ENCODE peak calls at places on chromosomes 5 and 9, in four cellular contexts. N, W, P and A are unnamed samples.

GRCh38 chr5:57231607-57232006 is 57.7 kb downstream of the GPBP1 start:
- DNase-seq in N (no peak), W (no peak), P (no peak), A (no peak)

GRCh38 chr5:139954462-139954861 is 88.6 kb downstream of the NRG2 start:
- DNase-seq in N (no peak), W (no peak), P (no peak), A (no peak)

GRCh38 chr9:109064963-109065701 is 51.8 kb upstream of the CTNNAL1 start:
- DNase-seq in N (no peak), W (no peak), P (no peak), A (no peak)

GRCh38 chr9:89461302-89461701 is 36.6 kb downstream of the SEMA4D start:
- DNase-seq in N (no peak), W (no peak), P (no peak), A (no peak)

GRCh38 chr5:113122053-113122452 is 145.5 kb downstream of the DCP2 start:
- DNase-seq in N (no peak), W (no peak), P (no peak), A (no peak)

GRCh38 chr9:129886226-129887174 is 51.2 kb downstream of the USP20 start:
- DNase-seq in N (peak), W (no peak), P (peak), A (no peak)

GRCh38 chr5:6905883-6906282 is 192.7 kb downstream of the TENT4A start:
- DNase-seq in N (no peak), W (no peak), P (no peak), A (no peak)

GRCh38 chr9:128136816-128137793 is 9.6 kb upstream of the PTGES2 start:
- DNase-seq in N (peak), W (no peak), P (no peak), A (no peak)

GRCh38 chr5:135034963-135035677 is 1.1 kb upstream of the PITX1 start:
- DNase-seq in N (peak), W (no peak), P (no peak), A (no peak)

GRCh38 chr5:174623438-174624019 is 100.9 kb upstream of the MSX2 start:
- DNase-seq in N (no peak), W (no peak), P (no peak), A (no peak)

GRCh38 chr5:174623018-174623417 is 101.4 kb upstream of the MSX2 start:
- DNase-seq in N (no peak), W (no peak), P (no peak), A (no peak)

GRCh38 chr5:174618589-174618988 is 105.8 kb upstream of the MSX2 start:
- DNase-seq in N (no peak), W (no peak), P (no peak), A (no peak)

GRCh38 chr5:174624754-174625506 is 99.5 kb upstream of the MSX2 start:
- DNase-seq in N (no peak), W (no peak), P (no peak), A (no peak)

DNA sequence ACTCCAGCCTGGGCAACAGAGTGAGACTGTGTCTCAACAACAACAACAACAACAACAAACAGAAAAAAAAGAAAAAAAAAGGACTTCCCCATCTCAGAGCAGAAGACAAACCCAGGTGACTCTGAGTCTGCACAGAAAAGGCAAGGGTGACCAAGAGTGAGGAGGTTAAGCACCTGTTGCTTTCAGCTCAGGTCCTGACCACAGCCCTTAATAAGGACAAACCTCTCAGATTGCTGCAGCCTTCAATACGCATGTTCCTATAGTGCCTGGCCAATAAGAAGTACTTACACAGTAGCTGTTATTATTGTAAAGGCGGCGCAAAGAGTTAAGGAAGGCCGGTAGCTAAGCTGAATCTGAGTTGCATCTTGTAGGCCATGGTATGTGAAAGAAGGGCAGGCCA is 102.3 kb upstream of the MSX2 start:
- DNase-seq in N (no peak), W (no peak), P (no peak), A (no peak)
- TF ChIP-seq FOXK2 in N (no peak), W (no peak), P (no peak), A (no peak)

DNA sequence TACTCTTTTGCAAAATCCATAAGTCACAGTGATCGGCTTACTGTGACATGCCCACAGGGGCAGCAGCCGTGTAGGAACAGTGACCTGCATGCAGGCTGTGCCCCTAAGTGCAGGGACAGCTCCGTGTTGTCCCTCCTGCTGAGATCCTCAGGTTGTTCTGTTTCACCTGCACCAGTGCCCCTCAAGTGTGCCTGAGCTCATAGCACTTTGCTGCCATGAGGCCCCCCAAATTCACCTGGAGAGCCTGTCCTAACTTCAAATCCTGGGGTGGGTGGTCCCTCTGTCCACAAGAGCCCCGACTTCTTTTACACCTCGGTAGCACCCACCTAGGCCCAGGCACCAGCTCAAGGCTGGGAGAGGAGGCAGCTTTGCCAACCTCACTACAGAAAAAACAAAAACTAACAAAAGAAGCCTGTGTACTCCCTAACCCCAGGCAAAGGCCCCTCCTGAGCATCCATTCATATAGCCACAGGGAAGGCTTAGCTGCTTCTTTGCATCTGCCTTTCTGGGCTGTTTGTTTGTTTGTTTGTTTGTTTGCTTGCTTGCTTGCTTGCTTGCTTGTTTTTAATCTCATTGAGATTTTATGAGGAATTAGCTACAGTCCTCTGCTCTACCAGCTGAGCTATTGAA is 214.5 kb downstream of the AUH start:
- DNase-seq in N (no peak), W (no peak), P (no peak), A (no peak)
- TF ChIP-seq BHLHE40 in N (no peak), W (no peak), P (no peak), A (no peak)

GRCh38 chr9:93262537-93263310 is 78.8 kb downstream of the WNK2 start:
- DNase-seq in N (peak), W (no peak), P (no peak), A (no peak)

GRCh38 chr9:93259490-93260289 is 75.8 kb downstream of the WNK2 start:
- DNase-seq in N (no peak), W (no peak), P (no peak), A (no peak)

GRCh38 chr9:93260290-93261066 is 76.5 kb downstream of the WNK2 start:
- DNase-seq in N (no peak), W (no peak), P (no peak), A (no peak)

GRCh38 chr9:93261735-93262523 is 78.0 kb downstream of the WNK2 start:
- DNase-seq in N (peak), W (no peak), P (no peak), A (no peak)

DNA sequence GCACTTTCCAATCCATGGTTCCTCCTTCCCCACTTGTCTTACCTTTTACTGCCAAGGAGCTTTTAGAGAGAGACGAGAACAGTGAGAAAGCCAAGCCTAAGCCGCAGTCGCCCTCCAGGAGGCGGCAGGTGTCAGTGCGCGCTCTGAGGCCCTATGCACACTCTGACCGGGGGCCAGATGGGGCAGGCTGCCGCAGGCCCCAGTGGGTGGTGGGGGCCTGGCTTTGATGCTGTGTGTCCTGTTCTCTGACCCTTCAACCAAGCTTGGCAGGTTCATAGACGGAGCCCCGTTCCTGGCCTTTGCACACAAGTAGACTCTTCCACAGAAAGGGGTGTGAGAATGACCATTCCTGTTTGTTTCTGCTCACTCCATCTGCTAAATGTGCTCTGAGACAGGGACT is 77.3 kb downstream of the WNK2 start:
- DNase-seq in N (peak), W (no peak), P (no peak), A (no peak)
- TF ChIP-seq FOXK2 in N (no peak), W (no peak), P (no peak), A (no peak)

DNA sequence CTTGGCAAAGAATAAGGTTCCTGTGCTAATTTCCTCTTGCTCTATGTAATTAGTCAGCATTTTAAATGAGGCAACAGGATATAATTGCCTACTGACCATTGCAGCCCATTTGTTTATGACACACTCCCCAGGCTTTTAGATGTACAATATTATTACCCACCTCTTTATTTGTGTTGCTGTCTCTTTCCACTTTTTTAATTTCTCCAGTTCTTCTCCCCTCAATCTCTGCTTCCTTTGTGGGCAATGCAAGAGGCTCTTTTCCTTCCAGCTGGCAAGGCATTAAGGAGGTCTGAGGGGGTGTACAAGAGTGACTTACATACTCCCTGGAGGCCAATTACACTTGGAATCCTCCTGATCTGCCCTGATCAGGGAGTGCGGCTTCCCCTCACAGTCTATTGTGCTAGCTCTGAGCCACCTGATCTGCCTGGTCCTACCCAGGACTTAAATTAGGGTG is 418.8 kb downstream of the NR2F1-AS1 start:
- DNase-seq in N (no peak), W (no peak), P (no peak), A (peak)
- TF ChIP-seq BHLHE40 in N (no peak), W (no peak), P (no peak), A (no peak)